ENCODE peak calls at places on chromosomes 2 and 18, in four cellular contexts. P is cardiac fibroblast, M is OCI-LY7, K is upper lobe of right lung. W is an unnamed sample.

GRCh38 chr2:188573453-188573852 is 281.8 kb downstream of the GULP1 start:
- DNase-seq in P (no peak), M (no peak), K (no peak), W (no peak)

GRCh38 chr2:179796213-179797007 is 65.0 kb downstream of the ZNF385B start:
- DNase-seq in P (no peak), M (no peak), K (no peak), W (no peak)

GRCh38 chr2:172107690-172108586 is 5.2 kb upstream of the DLX2 start:
- DNase-seq in P (no peak), M (no peak), K (no peak), W (no peak)

GRCh38 chr18:32468147-32468845 is 2.4 kb downstream of the GAREM1 start:
- DNase-seq in P (no peak), M (no peak), K (no peak), W (no peak)

GRCh38 chr18:5729983-5730699 is 165.2 kb downstream of the TMEM200C start:
- DNase-seq in P (no peak), M (no peak), K (no peak), W (no peak)

GRCh38 chr18:1559563-1559962 is 654.9 kb downstream of the ADCYAP1 start:
- DNase-seq in P (no peak), M (no peak), K (no peak), W (no peak)

GRCh38 chr2:171813126-171813525 is 80.9 kb downstream of the SLC25A12 start:
- DNase-seq in P (no peak), M (no peak), K (no peak), W (no peak)

GRCh38 chr2:233480490-233481202 is 85.9 kb downstream of the USP40 start:
- DNase-seq in P (peak; percentile 24), M (peak; percentile 71), K (peak; percentile 94), W (no peak)

GRCh38 chr18:12639990-12640880 is 17.7 kb downstream of the SPIRE1 start:
- DNase-seq in P (peak; percentile 69), M (no peak), K (no peak), W (no peak)
- TF ChIP-seq CTCF in P (peak; percentile 19), M (no peak), K (no peak), W (no peak)

GRCh38 chr2:199261221-199261620 is 196.5 kb downstream of the SATB2 start:
- DNase-seq in P (peak; percentile 64), M (no peak), K (no peak), W (no peak)

GRCh38 chr2:199261936-199262335 is 195.8 kb downstream of the SATB2 start:
- DNase-seq in P (no peak), M (no peak), K (no peak), W (no peak)

GRCh38 chr2:199259671-199260070 is 198.1 kb downstream of the SATB2 start:
- DNase-seq in P (no peak), M (no peak), K (no peak), W (no peak)

DNA sequence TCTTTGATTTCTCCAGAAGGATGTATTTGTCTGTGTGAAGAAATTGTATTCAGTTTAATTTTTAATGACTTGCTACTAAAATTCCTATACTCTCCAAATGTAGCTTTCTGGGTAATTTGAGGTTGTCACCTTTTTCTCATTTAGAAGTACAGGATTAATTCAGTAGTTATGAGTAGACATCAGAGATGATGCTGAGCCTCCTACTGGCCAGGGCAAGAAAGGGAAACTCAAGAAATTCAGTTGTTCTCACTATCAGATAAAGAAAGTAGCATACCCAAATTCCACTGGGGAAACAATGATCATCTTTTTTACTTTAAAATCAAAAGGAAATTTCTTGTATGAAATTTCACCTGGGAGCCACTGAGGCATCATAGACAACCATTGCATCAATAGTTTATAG is 199.4 kb downstream of the SATB2 start:
- DNase-seq in P (no peak), M (peak; percentile 35), K (no peak), W (no peak)
- TF ChIP-seq CTCF in P (peak; percentile 55), M (peak; percentile 74), K (no peak), W (no peak)

DNA sequence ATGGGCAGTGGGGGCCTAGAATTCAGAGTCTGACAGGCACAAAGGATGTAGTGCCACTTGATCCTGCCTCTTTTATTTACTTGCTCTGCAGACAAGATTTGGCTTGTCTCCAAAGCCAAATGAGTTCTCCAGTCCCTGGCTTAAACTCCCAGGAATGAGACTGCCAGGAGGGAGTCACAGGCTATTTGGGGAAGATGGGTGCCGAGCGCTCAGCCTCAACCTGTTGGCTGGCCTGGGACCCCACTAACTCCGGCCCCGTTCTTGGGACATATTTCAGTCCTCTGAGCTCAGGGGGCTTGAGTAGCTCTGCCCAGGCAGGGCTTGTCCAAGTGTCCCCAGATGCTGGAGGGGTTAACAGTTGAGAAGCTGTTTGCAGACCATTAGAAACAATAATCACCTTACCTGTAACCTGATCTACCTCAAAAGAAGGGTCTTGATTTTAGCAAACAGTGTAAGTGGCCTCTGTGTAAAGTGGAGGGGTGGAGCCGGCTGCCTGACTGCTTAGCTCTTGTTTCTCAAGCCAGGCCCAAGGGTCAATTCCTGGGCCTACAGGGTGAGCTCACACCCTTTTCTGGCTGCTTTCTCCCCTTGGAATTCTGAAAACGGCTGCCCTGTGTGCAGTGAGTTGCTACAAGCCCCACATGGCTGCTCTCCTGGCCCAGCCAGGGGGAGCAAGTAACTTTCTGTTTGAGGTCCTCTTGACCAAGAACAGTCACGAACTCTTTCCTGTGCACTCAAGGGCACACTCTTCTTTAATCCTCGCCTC is 27.1 kb upstream of the FZD5 start:
- DNase-seq in P (peak; percentile 29), M (no peak), K (peak; percentile 81), W (no peak)
- TF ChIP-seq CTCF in P (no peak), M (no peak), K (no peak), W (no peak)

DNA sequence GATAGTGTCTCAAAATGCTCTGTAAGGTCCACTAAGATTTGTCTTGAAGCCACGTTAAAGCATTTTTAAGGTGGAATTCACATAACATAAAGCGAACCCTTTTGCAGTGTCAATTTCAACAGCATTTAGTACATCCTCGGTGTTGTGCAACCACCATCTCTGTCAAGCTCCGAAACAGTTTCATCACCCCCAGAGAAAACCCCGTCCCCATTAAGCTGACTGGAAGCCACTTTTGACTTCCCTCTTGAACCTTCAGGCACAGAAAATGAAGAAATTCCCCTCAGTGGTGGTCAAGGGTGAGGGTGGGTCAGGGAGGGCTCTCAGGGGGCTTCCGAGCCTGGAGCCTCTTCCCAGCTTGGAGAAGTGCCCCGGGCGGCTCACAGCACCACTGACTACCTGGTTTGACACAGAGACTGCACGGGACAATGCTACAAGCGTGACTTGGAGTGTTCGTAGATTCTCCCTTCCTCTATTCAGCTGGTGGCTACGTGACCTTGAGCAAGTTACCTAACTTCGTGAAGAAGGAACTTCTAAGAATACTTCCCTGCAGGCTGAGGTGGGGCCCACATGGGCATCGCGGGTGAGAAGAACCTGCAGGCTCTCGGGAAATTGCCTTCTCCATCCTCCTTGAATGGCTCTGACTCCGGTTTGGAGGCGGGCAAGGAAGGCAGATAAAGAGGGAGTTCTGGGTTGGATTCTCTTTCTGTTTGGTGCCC is 100.3 kb upstream of the HDAC4 start:
- DNase-seq in P (no peak), M (no peak), K (no peak), W (peak; percentile 89)
- TF ChIP-seq CTCF in P (no peak), M (no peak), K (no peak), W (no peak)

GRCh38 chr2:151264157-151264835 is 2.6 kb upstream of the RBM43 start:
- DNase-seq in P (no peak), M (no peak), K (no peak), W (no peak)
- TF ChIP-seq CTCF in P (no peak), M (no peak), K (no peak), W (no peak)

DNA sequence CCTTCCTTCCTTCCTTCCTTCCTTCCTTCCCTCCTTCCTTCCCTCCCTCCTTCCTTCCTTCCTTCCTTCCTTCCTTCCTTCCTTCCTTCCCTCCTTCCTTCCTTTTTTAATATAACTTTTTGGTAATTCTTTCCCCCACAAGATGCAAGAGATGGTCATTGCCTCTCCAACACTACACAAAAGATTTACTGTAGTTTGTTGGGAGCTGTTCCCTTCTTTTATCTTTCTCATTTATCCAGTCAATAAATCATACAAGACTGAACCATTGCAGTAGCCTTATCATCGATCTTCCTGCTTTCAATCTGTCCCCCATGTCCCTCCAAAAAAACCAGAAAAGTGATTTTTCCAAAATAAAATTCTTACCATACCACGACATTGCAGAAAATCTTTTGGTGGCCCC is 8.2 kb downstream of the APCDD1 start:
- DNase-seq in P (no peak), M (no peak), K (no peak), W (no peak)
- TF ChIP-seq CTCF in P (no peak), M (no peak), K (no peak), W (no peak)

GRCh38 chr2:138919336-138919735 is 139.1 kb upstream of the NXPH2 start:
- DNase-seq in P (no peak), M (no peak), K (no peak), W (no peak)

GRCh38 chr2:138922973-138923563 is 142.9 kb upstream of the NXPH2 start:
- DNase-seq in P (peak; percentile 47), M (peak; percentile 5), K (no peak), W (no peak)
- TF ChIP-seq CTCF in P (peak; percentile 20), M (peak; percentile 74), K (peak; percentile 13), W (no peak)

GRCh38 chr18:27005589-27005988 is 140.1 kb upstream of the AQP4 start:
- DNase-seq in P (peak; percentile 10), M (peak; percentile 49), K (no peak), W (no peak)
- TF ChIP-seq CTCF in P (peak; percentile 26), M (peak; percentile 81), K (peak; percentile 22), W (no peak)

GRCh38 chr2:144504191-144504590 is 15.7 kb downstream of the ZEB2 start:
- DNase-seq in P (no peak), M (no peak), K (no peak), W (no peak)
- TF ChIP-seq CTCF in P (no peak), M (peak; percentile 25), K (no peak), W (no peak)